ENCODE peak calls at places on chromosomes 2 and 18, in eight cellular contexts. One of them, this sample, is unnamed.
A peak's percentile ranks its signal among the peaks of the same experiment; 100 is the strongest.

GRCh38 chr2:40123746-40124145 is 328.1 kb downstream of the SLC8A1 start:
- DNase-seq in ascending aorta: no peak
- DNase-seq in K562: no peak
- DNase-seq in heart right ventricle: no peak
- DNase-seq in psoas muscle: no peak
- DNase-seq in cardiac muscle cell: no peak
- DNase-seq in tibial artery: no peak
- DNase-seq in IMR-90: peak; percentile 24
- DNase-seq in this sample: no peak

GRCh38 chr2:64750001-64750816 is 96.5 kb upstream of the SERTAD2 start:
- DNase-seq in ascending aorta: no peak
- DNase-seq in K562: peak; percentile 38
- DNase-seq in heart right ventricle: peak; percentile 55
- DNase-seq in psoas muscle: peak; percentile 71
- DNase-seq in cardiac muscle cell: peak; percentile 52
- DNase-seq in tibial artery: peak; percentile 82
- DNase-seq in IMR-90: peak; percentile 33
- DNase-seq in this sample: peak; percentile 41

GRCh38 chr2:196516541-196516940 is 123.0 kb upstream of the CCDC150 start:
- DNase-seq in ascending aorta: no peak
- DNase-seq in K562: no peak
- DNase-seq in heart right ventricle: no peak
- DNase-seq in psoas muscle: no peak
- DNase-seq in cardiac muscle cell: no peak
- DNase-seq in tibial artery: no peak
- DNase-seq in IMR-90: no peak
- DNase-seq in this sample: no peak

GRCh38 chr2:205692095-205692494 is 9.8 kb downstream of the NRP2 start:
- DNase-seq in ascending aorta: no peak
- DNase-seq in K562: no peak
- DNase-seq in heart right ventricle: no peak
- DNase-seq in psoas muscle: no peak
- DNase-seq in cardiac muscle cell: peak; percentile 73
- DNase-seq in tibial artery: no peak
- DNase-seq in IMR-90: peak; percentile 57
- DNase-seq in this sample: no peak

GRCh38 chr2:120758181-120759048 is 22.7 kb downstream of the GLI2 start:
- DNase-seq in ascending aorta: no peak
- DNase-seq in K562: no peak
- DNase-seq in heart right ventricle: peak; percentile 56
- DNase-seq in psoas muscle: peak; percentile 78
- DNase-seq in cardiac muscle cell: peak; percentile 97
- DNase-seq in tibial artery: peak; percentile 68
- DNase-seq in IMR-90: peak; percentile 92
- DNase-seq in this sample: peak; percentile 43

GRCh38 chr2:105487142-105488069 is 88.6 kb upstream of the FHL2 start:
- DNase-seq in ascending aorta: no peak
- DNase-seq in K562: no peak
- DNase-seq in heart right ventricle: peak; percentile 57
- DNase-seq in psoas muscle: peak; percentile 56
- DNase-seq in cardiac muscle cell: peak; percentile 69
- DNase-seq in tibial artery: no peak
- DNase-seq in IMR-90: peak; percentile 92
- DNase-seq in this sample: no peak

GRCh38 chr2:239574054-239574433 is 173.2 kb upstream of the HDAC4 start:
- DNase-seq in ascending aorta: no peak
- DNase-seq in K562: no peak
- DNase-seq in heart right ventricle: no peak
- DNase-seq in psoas muscle: peak; percentile 8
- DNase-seq in cardiac muscle cell: no peak
- DNase-seq in tibial artery: no peak
- DNase-seq in IMR-90: no peak
- DNase-seq in this sample: no peak

GRCh38 chr2:237472909-237473308 is 14.1 kb upstream of the MLPH start:
- DNase-seq in ascending aorta: no peak
- DNase-seq in K562: no peak
- DNase-seq in heart right ventricle: no peak
- DNase-seq in psoas muscle: no peak
- DNase-seq in cardiac muscle cell: no peak
- DNase-seq in tibial artery: no peak
- DNase-seq in IMR-90: no peak
- DNase-seq in this sample: no peak

GRCh38 chr2:109558076-109558882 is 55.5 kb downstream of the SEPTIN10 start:
- DNase-seq in ascending aorta: no peak
- DNase-seq in K562: no peak
- DNase-seq in heart right ventricle: no peak
- DNase-seq in psoas muscle: no peak
- DNase-seq in cardiac muscle cell: peak; percentile 87
- DNase-seq in tibial artery: no peak
- DNase-seq in IMR-90: peak; percentile 83
- DNase-seq in this sample: peak; percentile 63

GRCh38 chr2:39512434-39512935 is 75.4 kb upstream of the MAP4K3 start:
- DNase-seq in ascending aorta: no peak
- DNase-seq in K562: no peak
- DNase-seq in heart right ventricle: peak; percentile 23
- DNase-seq in psoas muscle: peak; percentile 69
- DNase-seq in cardiac muscle cell: no peak
- DNase-seq in tibial artery: no peak
- DNase-seq in IMR-90: no peak
- DNase-seq in this sample: no peak

GRCh38 chr2:40049782-40050181 is 270.7 kb upstream of the THUMPD2 start:
- DNase-seq in ascending aorta: no peak
- DNase-seq in K562: no peak
- DNase-seq in heart right ventricle: no peak
- DNase-seq in psoas muscle: no peak
- DNase-seq in cardiac muscle cell: no peak
- DNase-seq in tibial artery: no peak
- DNase-seq in IMR-90: no peak
- DNase-seq in this sample: no peak

GRCh38 chr2:23445450-23445868 is 60.5 kb downstream of the KLHL29 start:
- DNase-seq in ascending aorta: no peak
- DNase-seq in K562: no peak
- DNase-seq in heart right ventricle: no peak
- DNase-seq in psoas muscle: no peak
- DNase-seq in cardiac muscle cell: peak; percentile 73
- DNase-seq in tibial artery: no peak
- DNase-seq in IMR-90: peak; percentile 76
- DNase-seq in this sample: no peak

DNA sequence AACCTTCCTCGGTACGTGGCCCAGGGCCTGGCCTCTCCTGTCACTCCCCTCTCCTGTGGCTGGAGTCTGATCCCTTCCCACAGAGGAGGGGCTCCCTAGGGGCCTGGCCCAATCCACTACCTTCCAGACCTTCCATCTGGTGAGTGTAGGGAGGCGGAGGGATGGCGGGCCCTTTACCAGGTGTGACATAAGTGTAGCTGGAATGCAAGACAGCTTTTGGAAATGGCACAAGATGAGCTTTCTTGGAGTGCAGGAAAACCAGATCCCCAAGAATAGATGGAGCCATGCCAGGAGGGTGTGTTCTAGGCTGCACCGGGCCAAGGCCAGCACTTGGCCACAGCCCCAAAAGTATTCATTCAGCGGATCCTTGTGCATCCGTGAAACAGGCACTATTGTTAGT is 30.1 kb downstream of the IGFBP5 start:
- DNase-seq in ascending aorta: no peak
- DNase-seq in K562: no peak
- DNase-seq in heart right ventricle: no peak
- DNase-seq in psoas muscle: no peak
- DNase-seq in cardiac muscle cell: peak; percentile 68
- DNase-seq in tibial artery: no peak
- DNase-seq in IMR-90: no peak
- DNase-seq in this sample: no peak
- TF ChIP-seq CTCF in ascending aorta: no peak
- TF ChIP-seq CTCF in K562: no peak
- TF ChIP-seq CTCF in heart right ventricle: no peak
- TF ChIP-seq CTCF in psoas muscle: no peak
- TF ChIP-seq CTCF in cardiac muscle cell: no peak
- TF ChIP-seq CTCF in tibial artery: no peak
- TF ChIP-seq CTCF in IMR-90: no peak
- TF ChIP-seq CTCF in this sample: no peak

DNA sequence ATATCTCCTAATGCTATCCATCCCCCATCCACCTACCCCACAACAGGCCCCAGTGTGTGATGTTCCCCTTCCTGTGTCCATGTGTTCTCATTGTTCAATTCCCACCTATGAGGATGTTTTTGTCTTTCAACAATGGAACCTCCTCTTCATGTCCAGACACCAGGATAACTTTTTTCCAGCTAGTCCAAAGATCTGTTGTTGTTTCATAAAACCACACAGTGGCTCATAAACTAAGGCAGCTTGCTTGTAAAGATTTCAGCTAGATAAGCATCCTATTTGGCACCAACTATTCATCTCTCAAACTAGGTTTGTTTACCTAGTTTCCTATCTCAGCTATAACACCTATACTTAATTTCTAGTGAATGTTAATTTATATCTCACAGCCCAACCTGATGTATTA is 937.7 kb downstream of the TRIB2 start:
- DNase-seq in ascending aorta: no peak
- DNase-seq in K562: no peak
- DNase-seq in heart right ventricle: no peak
- DNase-seq in psoas muscle: no peak
- DNase-seq in cardiac muscle cell: no peak
- DNase-seq in tibial artery: no peak
- DNase-seq in IMR-90: no peak
- DNase-seq in this sample: no peak
- H3K4me3 ChIP-seq in ascending aorta: no peak overlapping the region
- H3K4me3 ChIP-seq in K562: no peak overlapping the region
- H3K4me3 ChIP-seq in heart right ventricle: no peak overlapping the region
- H3K4me3 ChIP-seq in psoas muscle: no peak overlapping the region
- H3K4me3 ChIP-seq in cardiac muscle cell: no peak overlapping the region
- H3K4me3 ChIP-seq in tibial artery: no peak overlapping the region
- H3K4me3 ChIP-seq in IMR-90: no peak overlapping the region
- H3K4me3 ChIP-seq in this sample: no peak overlapping the region

GRCh38 chr2:60407398-60407797 is 146.1 kb downstream of the BCL11A start:
- DNase-seq in ascending aorta: no peak
- DNase-seq in K562: no peak
- DNase-seq in heart right ventricle: no peak
- DNase-seq in psoas muscle: no peak
- DNase-seq in cardiac muscle cell: peak; percentile 12
- DNase-seq in tibial artery: no peak
- DNase-seq in IMR-90: no peak
- DNase-seq in this sample: no peak
- H3K4me1 ChIP-seq in ascending aorta: no peaks in the 10 kb centered on the region
- H3K4me1 ChIP-seq in K562: no peaks in the 10 kb centered on the region
- H3K4me1 ChIP-seq in heart right ventricle: peaks cover 7% of the 10 kb centered on the region
- H3K4me1 ChIP-seq in psoas muscle: no peaks in the 10 kb centered on the region
- H3K4me1 ChIP-seq in cardiac muscle cell: peaks cover 46% of the 10 kb centered on the region
- H3K4me1 ChIP-seq in tibial artery: no peaks in the 10 kb centered on the region
- H3K4me1 ChIP-seq in IMR-90: no peaks in the 10 kb centered on the region
- H3K4me1 ChIP-seq in this sample: peaks cover 11% of the 10 kb centered on the region

GRCh38 chr18:79915161-79916127 is 36.0 kb downstream of the SLC66A2 start:
- DNase-seq in ascending aorta: no peak
- DNase-seq in K562: no peak
- DNase-seq in heart right ventricle: no peak
- DNase-seq in psoas muscle: peak; percentile 41
- DNase-seq in cardiac muscle cell: no peak
- DNase-seq in tibial artery: no peak
- DNase-seq in IMR-90: no peak
- DNase-seq in this sample: no peak

GRCh38 chr18:79916546-79917350 is 34.7 kb downstream of the SLC66A2 start:
- DNase-seq in ascending aorta: no peak
- DNase-seq in K562: no peak
- DNase-seq in heart right ventricle: no peak
- DNase-seq in psoas muscle: peak; percentile 20
- DNase-seq in cardiac muscle cell: no peak
- DNase-seq in tibial artery: peak; percentile 46
- DNase-seq in IMR-90: no peak
- DNase-seq in this sample: no peak

GRCh38 chr18:79912994-79913831 is 38.2 kb downstream of the SLC66A2 start:
- DNase-seq in ascending aorta: no peak
- DNase-seq in K562: no peak
- DNase-seq in heart right ventricle: no peak
- DNase-seq in psoas muscle: no peak
- DNase-seq in cardiac muscle cell: no peak
- DNase-seq in tibial artery: no peak
- DNase-seq in IMR-90: no peak
- DNase-seq in this sample: no peak

GRCh38 chr18:79916128-79916494 is 35.3 kb downstream of the SLC66A2 start:
- DNase-seq in ascending aorta: no peak
- DNase-seq in K562: no peak
- DNase-seq in heart right ventricle: no peak
- DNase-seq in psoas muscle: no peak
- DNase-seq in cardiac muscle cell: no peak
- DNase-seq in tibial artery: no peak
- DNase-seq in IMR-90: no peak
- DNase-seq in this sample: no peak

DNA sequence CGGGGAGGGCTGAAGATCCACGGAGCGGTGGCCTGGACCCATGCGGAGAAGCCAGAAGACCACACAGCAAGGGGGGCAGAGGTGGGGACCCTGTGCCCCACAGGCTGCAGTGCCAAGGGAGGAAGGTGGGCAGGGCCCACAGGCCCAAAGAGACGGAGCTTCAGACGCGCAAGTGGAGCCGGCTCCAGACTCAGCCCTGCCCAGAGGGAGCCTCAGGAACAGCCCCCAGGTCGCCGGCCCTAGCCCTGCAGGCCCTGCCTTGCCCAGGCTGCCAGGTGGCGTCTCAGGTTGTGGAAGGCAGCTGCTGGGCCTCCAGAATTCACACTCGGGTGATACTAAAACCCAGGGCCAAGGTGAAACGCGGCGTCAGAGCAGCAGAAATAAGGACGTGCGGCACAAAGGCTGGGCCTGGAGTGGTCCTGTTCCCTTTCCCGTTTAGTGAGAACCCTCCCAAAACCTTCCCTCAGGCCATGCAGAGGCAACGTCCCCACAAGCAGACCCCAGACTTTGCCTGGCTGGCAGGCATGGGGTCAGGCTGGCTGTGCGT is 36.8 kb downstream of the SLC66A2 start:
- DNase-seq in ascending aorta: no peak
- DNase-seq in K562: no peak
- DNase-seq in heart right ventricle: no peak
- DNase-seq in psoas muscle: peak; percentile 51
- DNase-seq in cardiac muscle cell: no peak
- DNase-seq in tibial artery: no peak
- DNase-seq in IMR-90: no peak
- DNase-seq in this sample: no peak
- TF ChIP-seq CTCF in ascending aorta: no peak
- TF ChIP-seq CTCF in K562: no peak
- TF ChIP-seq CTCF in heart right ventricle: no peak
- TF ChIP-seq CTCF in psoas muscle: no peak
- TF ChIP-seq CTCF in cardiac muscle cell: no peak
- TF ChIP-seq CTCF in tibial artery: no peak
- TF ChIP-seq CTCF in IMR-90: no peak
- TF ChIP-seq CTCF in this sample: no peak

This sample was measured in Caco-2.